ENCODE peak calls at places on chromosomes 6 and 20, in four cellular contexts. F, V, T and D are unnamed samples.

GRCh38 chr20:371755-372542 is 8.6 kb upstream of the TRIB3 start:
- DNase-seq in T (peak), V (peak), F (no peak), D (no peak)

GRCh38 chr6:108635505-108636226 is 74.9 kb downstream of the FOXO3 start:
- DNase-seq in V (no peak), T (no peak), F (no peak), D (no peak)

GRCh38 chr6:26183581-26184408 is 96.6 kb downstream of the HFE start:
- DNase-seq in F (peak), V (no peak), T (no peak), D (no peak)

GRCh38 chr6:48766349-48766748 is 655.4 kb upstream of the PTCHD4 start:
- DNase-seq in T (peak), F (no peak), V (no peak), D (no peak)

GRCh38 chr6:124029535-124029934 is 225.9 kb downstream of the NKAIN2 start:
- DNase-seq in V (no peak), T (no peak), F (no peak), D (no peak)

GRCh38 chr6:20487669-20488375 is 46.4 kb upstream of the CDKAL1 start:
- DNase-seq in F (no peak), T (no peak), V (no peak), D (no peak)

GRCh38 chr20:11797161-11797560 is 120.5 kb upstream of the BTBD3 start:
- DNase-seq in T (no peak), F (no peak), V (no peak), D (no peak)

GRCh38 chr20:62010551-62011402 is 54.9 kb downstream of the TAF4 start:
- DNase-seq in V (peak), T (peak), F (peak), D (peak)

DNA sequence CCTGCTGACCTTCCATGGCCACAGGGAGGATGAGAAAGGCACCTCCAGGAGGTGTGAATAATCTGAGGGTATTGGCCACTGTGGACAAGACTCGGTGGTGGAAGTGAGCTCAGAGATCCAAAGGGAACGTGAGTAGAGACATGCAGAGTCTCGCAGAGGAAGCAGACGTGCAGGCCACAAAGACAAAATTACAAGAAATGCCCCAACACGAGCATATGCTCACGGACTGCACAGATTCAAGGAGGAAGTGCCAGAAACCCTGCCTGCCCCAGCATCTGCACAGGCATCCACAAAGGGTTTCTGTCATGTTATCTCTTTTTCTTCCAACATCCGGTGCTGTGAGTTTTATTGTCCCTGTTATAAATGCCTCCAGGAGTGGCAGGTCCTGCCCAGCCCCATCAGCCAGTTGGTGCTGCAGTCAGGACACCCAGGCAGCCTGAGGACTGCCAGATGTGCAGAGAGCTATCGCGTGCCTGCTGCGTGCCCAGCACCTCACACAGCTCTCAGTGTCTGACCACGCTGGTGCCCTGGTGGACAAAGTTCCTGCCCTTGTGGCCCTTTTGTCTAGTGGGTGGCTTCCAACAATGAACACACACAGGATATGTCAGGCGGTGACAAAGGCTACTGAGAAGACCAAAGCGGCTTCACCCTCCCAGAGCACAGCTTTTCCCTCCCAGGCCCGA is 34.0 kb upstream of the FANCE start:
- DNase-seq in F (no peak), V (no peak), T (no peak), D (no peak)
- TF ChIP-seq FOXM1 in F (no peak), V (no peak), T (no peak), D (no peak)

GRCh38 chr6:166405416-166405815 is 22.7 kb upstream of the MPC1 start:
- DNase-seq in T (no peak), V (no peak), F (no peak), D (no peak)

GRCh38 chr6:166400181-166400580 is 17.4 kb upstream of the MPC1 start:
- DNase-seq in V (no peak), F (no peak), T (no peak), D (no peak)

GRCh38 chr6:166406197-166406596 is 23.5 kb upstream of the MPC1 start:
- DNase-seq in F (no peak), T (no peak), V (no peak), D (no peak)

GRCh38 chr6:166398348-166398747 is 15.6 kb upstream of the MPC1 start:
- DNase-seq in F (no peak), V (no peak), T (no peak), D (no peak)

GRCh38 chr6:166402582-166403277 is 20.0 kb upstream of the MPC1 start:
- DNase-seq in V (no peak), F (no peak), T (no peak), D (peak)
- TF ChIP-seq FOXM1 in V (no peak), F (no peak), T (no peak), D (no peak)

DNA sequence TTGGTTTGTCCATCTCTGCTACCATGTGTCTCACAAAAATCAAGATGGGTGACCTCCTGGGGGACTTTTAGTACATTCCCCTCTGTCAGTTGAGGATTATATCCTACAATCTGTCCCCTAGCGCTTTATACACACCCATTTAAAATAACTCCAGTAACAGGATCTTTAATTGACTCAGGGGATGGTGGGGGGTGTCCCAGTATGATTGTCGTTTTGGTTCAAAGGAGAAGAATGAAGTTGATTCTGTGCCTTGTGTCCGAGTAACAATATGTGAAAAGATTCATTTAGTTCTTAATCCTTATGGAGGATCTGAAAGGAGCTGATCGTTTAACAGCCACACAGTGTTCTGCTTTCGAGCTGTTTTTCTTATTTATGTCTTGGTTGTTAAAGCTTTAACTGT is 609.5 kb downstream of the PKHD1 start:
- DNase-seq in V (no peak), F (no peak), T (no peak), D (no peak)
- TF ChIP-seq FOXM1 in V (no peak), F (no peak), T (no peak), D (no peak)

DNA sequence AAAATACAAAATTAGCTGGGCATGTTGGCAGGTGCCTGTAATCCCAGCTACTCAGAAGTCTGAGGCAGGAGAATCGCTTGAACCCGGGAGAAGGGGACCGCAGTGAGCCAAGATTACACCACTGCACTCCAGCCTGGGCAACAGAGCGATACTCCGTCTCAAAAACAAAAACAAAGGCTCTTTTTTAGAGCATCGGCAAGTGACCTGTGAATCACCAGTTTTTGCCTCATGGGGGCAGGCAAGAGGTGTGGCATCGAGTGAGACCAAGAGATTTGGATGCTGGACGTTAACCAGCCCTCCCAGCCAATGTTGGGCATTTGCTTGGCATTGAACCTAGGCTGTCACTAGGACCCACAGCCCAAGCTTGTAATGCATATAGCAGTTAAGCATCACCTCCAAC is 14.6 kb upstream of the CDK5RAP1 start:
- DNase-seq in F (no peak), V (peak), T (peak), D (peak)
- TF ChIP-seq FOXM1 in F (no peak), V (no peak), T (no peak), D (no peak)

GRCh38 chr6:131946992-131947955 is 3.9 kb downstream of the CCN2 start:
- DNase-seq in V (no peak), T (peak), F (no peak), D (no peak)

GRCh38 chr6:131949909-131950766 is 1.0 kb downstream of the CCN2 start:
- DNase-seq in V (no peak), F (no peak), T (peak), D (peak)

GRCh38 chr6:131949615-131949908 is 1.6 kb downstream of the CCN2 start:
- DNase-seq in T (no peak), V (no peak), F (no peak), D (no peak)

GRCh38 chr6:131948221-131948661 is 2.9 kb downstream of the CCN2 start:
- DNase-seq in F (no peak), V (no peak), T (peak), D (no peak)

DNA sequence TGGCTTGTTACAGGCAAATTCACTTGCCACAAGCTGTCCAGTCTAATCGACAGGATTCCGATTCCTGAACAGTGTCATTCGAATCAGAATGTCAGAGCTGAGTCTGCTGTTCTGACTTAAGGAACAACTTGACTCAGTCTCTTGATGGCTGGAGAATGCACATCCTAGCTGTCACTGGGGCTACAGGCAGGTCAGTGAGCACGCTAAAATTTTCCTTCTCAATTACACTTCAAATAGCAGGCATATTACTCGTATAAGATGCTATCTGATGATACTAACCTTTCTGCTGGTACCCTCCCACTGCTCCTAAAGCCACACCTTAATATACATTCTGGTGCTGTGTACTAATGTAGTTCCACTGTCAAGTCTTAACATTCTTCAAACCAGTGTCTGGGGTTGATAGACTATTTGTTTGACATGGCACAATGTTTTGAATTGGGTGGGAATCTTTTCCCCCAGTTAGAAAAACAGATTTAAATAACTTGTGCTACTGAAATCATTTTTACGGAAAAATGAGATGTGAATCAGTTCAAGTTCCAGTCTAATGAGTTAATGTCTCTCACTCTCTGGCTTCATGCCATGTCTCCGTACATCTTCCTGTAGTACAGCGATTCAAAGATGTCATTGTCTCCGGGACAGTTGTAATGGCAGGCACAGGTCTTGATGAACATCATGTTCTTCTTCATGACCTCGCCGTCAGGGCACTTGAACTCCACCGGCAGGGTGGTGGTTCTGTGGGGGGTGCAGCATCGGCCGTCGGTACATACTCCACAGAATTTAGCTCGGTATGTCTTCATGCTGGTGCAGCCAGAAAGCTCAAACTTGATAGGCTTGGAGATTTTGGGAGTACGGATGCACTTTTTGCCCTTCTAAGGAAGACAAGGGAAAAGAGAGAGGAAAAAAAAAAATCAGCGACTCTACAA is 2.2 kb downstream of the CCN2 start:
- DNase-seq in V (no peak), T (peak), F (no peak), D (no peak)
- TF ChIP-seq FOXM1 in V (no peak), T (no peak), F (no peak), D (no peak)

GRCh38 chr6:16405349-16405865 is 167.0 kb downstream of the GMPR start:
- DNase-seq in V (no peak), T (no peak), F (no peak), D (no peak)

GRCh38 chr6:16404456-16404855 is 166.1 kb downstream of the GMPR start:
- DNase-seq in V (no peak), T (no peak), F (no peak), D (no peak)

GRCh38 chr6:16401868-16402267 is 163.5 kb downstream of the GMPR start:
- DNase-seq in V (no peak), T (no peak), F (no peak), D (no peak)

GRCh38 chr6:16402501-16402900 is 164.1 kb downstream of the GMPR start:
- DNase-seq in F (no peak), T (no peak), V (no peak), D (no peak)

GRCh38 chr6:16403831-16404230 is 165.4 kb downstream of the GMPR start:
- DNase-seq in V (no peak), T (no peak), F (no peak), D (no peak)
- TF ChIP-seq FOXM1 in V (no peak), T (no peak), F (no peak), D (no peak)

GRCh38 chr6:157859775-157860504 is 36.9 kb downstream of the SNX9 start:
- DNase-seq in V (no peak), F (no peak), T (peak), D (no peak)
- TF ChIP-seq FOXM1 in V (no peak), F (no peak), T (no peak), D (no peak)

DNA sequence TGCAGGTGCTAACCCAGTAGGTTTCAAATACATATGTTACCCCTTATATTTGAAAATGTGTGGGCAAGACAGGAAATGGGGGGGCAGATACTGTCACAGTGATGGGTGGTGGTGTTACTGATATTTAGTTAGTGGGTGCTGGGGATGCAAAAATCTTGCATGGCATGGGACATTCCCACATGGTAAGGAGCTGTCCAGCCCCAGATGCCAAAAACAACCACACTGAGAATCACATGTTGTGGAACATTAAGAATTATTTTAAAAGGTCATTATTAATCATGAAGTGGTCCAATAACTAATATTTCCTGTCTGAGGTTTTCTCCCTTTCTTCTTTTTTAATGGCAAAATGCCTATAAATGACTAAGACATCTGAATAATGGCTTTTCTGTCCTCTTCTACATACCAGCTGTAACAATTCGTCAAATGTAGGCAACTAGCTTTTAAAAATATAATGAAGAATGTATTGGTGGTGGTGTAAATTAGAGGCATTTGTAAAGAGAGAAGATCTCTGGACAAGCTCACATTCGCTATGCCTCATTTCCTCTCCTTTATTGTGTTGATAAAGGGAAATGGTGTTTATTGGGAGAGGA is 57.3 kb upstream of the SLC35B3 start:
- DNase-seq in V (no peak), T (no peak), F (no peak), D (no peak)
- TF ChIP-seq FOXM1 in V (no peak), T (no peak), F (no peak), D (no peak)

DNA sequence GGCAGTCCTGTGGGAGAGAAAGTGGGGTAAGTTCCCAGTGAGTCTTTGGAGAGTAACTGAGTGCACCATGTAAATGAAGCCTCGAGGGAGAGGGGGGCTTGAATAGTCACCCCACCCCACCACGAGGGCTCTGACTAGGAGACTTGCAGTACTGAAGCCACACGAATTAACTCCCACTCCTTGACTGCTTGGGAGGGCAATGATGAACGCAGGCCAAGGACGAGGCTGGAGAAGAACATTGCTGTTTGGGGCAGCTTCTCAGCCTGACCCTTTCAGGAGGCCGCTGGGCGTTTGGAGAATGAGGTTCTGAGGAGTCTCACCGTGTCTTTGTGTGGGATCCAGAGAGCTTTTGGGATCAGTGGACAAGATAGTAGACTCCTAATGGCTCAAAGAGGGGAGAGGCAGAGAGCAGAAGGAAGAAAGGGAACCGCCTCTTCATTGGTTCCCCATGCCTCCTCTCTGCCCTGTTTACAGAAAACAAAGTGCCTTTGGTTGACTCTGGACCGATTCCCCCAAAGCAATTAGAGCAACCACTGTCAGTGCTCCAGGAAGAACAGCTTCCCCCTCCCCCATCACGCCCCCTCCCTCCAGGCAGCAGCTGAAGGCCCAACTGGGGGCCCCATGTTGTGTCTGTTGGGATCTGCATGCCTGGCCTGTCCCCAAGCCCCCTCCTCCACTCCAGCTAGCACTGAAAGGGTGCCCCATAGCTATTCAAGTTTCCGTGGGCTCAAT is 41.7 kb upstream of the CDKN1A start:
- DNase-seq in F (no peak), V (no peak), T (no peak), D (no peak)
- TF ChIP-seq FOXM1 in F (no peak), V (no peak), T (no peak), D (no peak)